ENCODE peak calls at places on chromosomes 7 and 10, in nine cellular contexts. One of them, this sample, is unnamed.

GRCh38 chr7:72187179-72187578 is 225.0 kb downstream of the CALN1 start:
- DNase-seq in adrenal gland: no peak
- DNase-seq in osteocyte: no peak
- DNase-seq in A549: no peak
- DNase-seq in endothelial cell: no peak
- DNase-seq in endothelial cell of umbilical vein: no peak
- DNase-seq in brain microvascular endothelial cell: no peak
- DNase-seq in PC-3: no peak
- DNase-seq in mesothelial cell of epicardium: no peak
- DNase-seq in this sample: no peak

GRCh38 chr10:67612577-67613537 is 83.1 kb downstream of the CTNNA3 start:
- DNase-seq in adrenal gland: no peak
- DNase-seq in endothelial cell of umbilical vein: no peak
- DNase-seq in A549: no peak
- DNase-seq in brain microvascular endothelial cell: peak
- DNase-seq in osteocyte: no peak
- DNase-seq in mesothelial cell of epicardium: no peak
- DNase-seq in endothelial cell: no peak
- DNase-seq in PC-3: peak
- DNase-seq in this sample: no peak

GRCh38 chr10:92689663-92690210 is at the start of gene HHEX:
- DNase-seq in PC-3: peak
- DNase-seq in osteocyte: no peak
- DNase-seq in brain microvascular endothelial cell: no peak
- DNase-seq in endothelial cell of umbilical vein: peak
- DNase-seq in endothelial cell: peak
- DNase-seq in mesothelial cell of epicardium: no peak
- DNase-seq in adrenal gland: peak
- DNase-seq in A549: peak
- DNase-seq in this sample: no peak

GRCh38 chr7:69858471-69858870 is 260.2 kb downstream of the AUTS2 start:
- DNase-seq in mesothelial cell of epicardium: no peak
- DNase-seq in adrenal gland: no peak
- DNase-seq in A549: no peak
- DNase-seq in PC-3: no peak
- DNase-seq in endothelial cell of umbilical vein: no peak
- DNase-seq in brain microvascular endothelial cell: no peak
- DNase-seq in endothelial cell: no peak
- DNase-seq in osteocyte: no peak
- DNase-seq in this sample: no peak

GRCh38 chr10:86964061-86964846 is 4.0 kb upstream of the ADIRF start:
- DNase-seq in brain microvascular endothelial cell: no peak
- DNase-seq in osteocyte: peak
- DNase-seq in endothelial cell of umbilical vein: no peak
- DNase-seq in PC-3: no peak
- DNase-seq in mesothelial cell of epicardium: no peak
- DNase-seq in A549: no peak
- DNase-seq in endothelial cell: no peak
- DNase-seq in adrenal gland: no peak
- DNase-seq in this sample: peak

GRCh38 chr10:132399117-132400035 is 2.4 kb downstream of the PWWP2B start:
- DNase-seq in mesothelial cell of epicardium: no peak
- DNase-seq in brain microvascular endothelial cell: no peak
- DNase-seq in osteocyte: no peak
- DNase-seq in PC-3: no peak
- DNase-seq in endothelial cell of umbilical vein: no peak
- DNase-seq in endothelial cell: no peak
- DNase-seq in A549: no peak
- DNase-seq in adrenal gland: peak
- DNase-seq in this sample: no peak

GRCh38 chr7:132430863-132431822 is 145.1 kb downstream of the PLXNA4 start:
- DNase-seq in mesothelial cell of epicardium: no peak
- DNase-seq in A549: peak
- DNase-seq in adrenal gland: peak
- DNase-seq in PC-3: peak
- DNase-seq in endothelial cell: no peak
- DNase-seq in osteocyte: no peak
- DNase-seq in brain microvascular endothelial cell: peak
- DNase-seq in endothelial cell of umbilical vein: peak
- DNase-seq in this sample: no peak

GRCh38 chr10:103849880-103850571 is 5.3 kb downstream of the SH3PXD2A start:
- DNase-seq in A549: no peak
- DNase-seq in PC-3: peak
- DNase-seq in mesothelial cell of epicardium: no peak
- DNase-seq in adrenal gland: peak
- DNase-seq in endothelial cell: no peak
- DNase-seq in brain microvascular endothelial cell: peak
- DNase-seq in endothelial cell of umbilical vein: peak
- DNase-seq in osteocyte: no peak
- DNase-seq in this sample: no peak

GRCh38 chr7:79132844-79133451 is 320.5 kb downstream of the MAGI2 start:
- DNase-seq in brain microvascular endothelial cell: no peak
- DNase-seq in endothelial cell: no peak
- DNase-seq in A549: peak
- DNase-seq in mesothelial cell of epicardium: no peak
- DNase-seq in PC-3: peak
- DNase-seq in osteocyte: no peak
- DNase-seq in endothelial cell of umbilical vein: no peak
- DNase-seq in adrenal gland: no peak
- DNase-seq in this sample: no peak

GRCh38 chr10:86366033-86366901 is at the start of gene GRID1:
- DNase-seq in mesothelial cell of epicardium: no peak
- DNase-seq in PC-3: no peak
- DNase-seq in A549: no peak
- DNase-seq in endothelial cell: peak
- DNase-seq in endothelial cell of umbilical vein: no peak
- DNase-seq in osteocyte: no peak
- DNase-seq in brain microvascular endothelial cell: no peak
- DNase-seq in adrenal gland: peak
- DNase-seq in this sample: peak

GRCh38 chr10:128247576-128247975 is 121.4 kb upstream of the MKI67 start:
- DNase-seq in endothelial cell: no peak
- DNase-seq in brain microvascular endothelial cell: no peak
- DNase-seq in A549: no peak
- DNase-seq in mesothelial cell of epicardium: no peak
- DNase-seq in endothelial cell of umbilical vein: no peak
- DNase-seq in PC-3: no peak
- DNase-seq in adrenal gland: no peak
- DNase-seq in osteocyte: no peak
- DNase-seq in this sample: no peak

GRCh38 chr10:100621360-100622205 is 85.8 kb downstream of the HIF1AN start:
- DNase-seq in A549: peak
- DNase-seq in adrenal gland: no peak
- DNase-seq in mesothelial cell of epicardium: no peak
- DNase-seq in endothelial cell of umbilical vein: no peak
- DNase-seq in endothelial cell: no peak
- DNase-seq in osteocyte: no peak
- DNase-seq in brain microvascular endothelial cell: no peak
- DNase-seq in PC-3: no peak
- DNase-seq in this sample: peak

GRCh38 chr10:14684363-14684762 is 90.3 kb downstream of the FAM107B start:
- DNase-seq in adrenal gland: no peak
- DNase-seq in endothelial cell of umbilical vein: no peak
- DNase-seq in mesothelial cell of epicardium: no peak
- DNase-seq in endothelial cell: no peak
- DNase-seq in PC-3: no peak
- DNase-seq in brain microvascular endothelial cell: no peak
- DNase-seq in osteocyte: no peak
- DNase-seq in A549: no peak
- DNase-seq in this sample: no peak

GRCh38 chr10:102600816-102601215 is 43.5 kb upstream of the TRIM8 start:
- DNase-seq in PC-3: no peak
- DNase-seq in osteocyte: no peak
- DNase-seq in endothelial cell of umbilical vein: no peak
- DNase-seq in endothelial cell: no peak
- DNase-seq in A549: no peak
- DNase-seq in mesothelial cell of epicardium: no peak
- DNase-seq in adrenal gland: no peak
- DNase-seq in brain microvascular endothelial cell: no peak
- DNase-seq in this sample: no peak

GRCh38 chr7:22651534-22652243 is 75.3 kb upstream of the IL6 start:
- DNase-seq in brain microvascular endothelial cell: peak
- DNase-seq in A549: peak
- DNase-seq in endothelial cell: no peak
- DNase-seq in PC-3: peak
- DNase-seq in mesothelial cell of epicardium: no peak
- DNase-seq in osteocyte: no peak
- DNase-seq in endothelial cell of umbilical vein: peak
- DNase-seq in adrenal gland: no peak
- DNase-seq in this sample: no peak

GRCh38 chr7:67604461-67605386 is 608.1 kb downstream of the TYW1 start:
- DNase-seq in endothelial cell of umbilical vein: no peak
- DNase-seq in osteocyte: no peak
- DNase-seq in mesothelial cell of epicardium: no peak
- DNase-seq in adrenal gland: no peak
- DNase-seq in endothelial cell: no peak
- DNase-seq in brain microvascular endothelial cell: no peak
- DNase-seq in A549: no peak
- DNase-seq in PC-3: no peak
- DNase-seq in this sample: no peak

GRCh38 chr7:134946260-134946659 is 40.0 kb upstream of the AGBL3 start:
- DNase-seq in adrenal gland: no peak
- DNase-seq in PC-3: no peak
- DNase-seq in endothelial cell of umbilical vein: no peak
- DNase-seq in mesothelial cell of epicardium: no peak
- DNase-seq in osteocyte: no peak
- DNase-seq in A549: no peak
- DNase-seq in endothelial cell: no peak
- DNase-seq in brain microvascular endothelial cell: no peak
- DNase-seq in this sample: no peak

GRCh38 chr7:99270702-99271101 is 1.9 kb upstream of the MYH16 start:
- DNase-seq in adrenal gland: no peak
- DNase-seq in mesothelial cell of epicardium: no peak
- DNase-seq in osteocyte: no peak
- DNase-seq in endothelial cell: no peak
- DNase-seq in PC-3: no peak
- DNase-seq in endothelial cell of umbilical vein: no peak
- DNase-seq in A549: peak
- DNase-seq in brain microvascular endothelial cell: no peak
- DNase-seq in this sample: no peak
- TF ChIP-seq CTCF in adrenal gland: no peak
- TF ChIP-seq CTCF in mesothelial cell of epicardium: no peak
- TF ChIP-seq CTCF in osteocyte: no peak
- TF ChIP-seq CTCF in endothelial cell: no peak
- TF ChIP-seq CTCF in PC-3: no peak
- TF ChIP-seq CTCF in endothelial cell of umbilical vein: no peak
- TF ChIP-seq CTCF in A549: peak
- TF ChIP-seq CTCF in brain microvascular endothelial cell: no peak
- TF ChIP-seq CTCF in this sample: no peak

GRCh38 chr7:19401461-19401860 is 256.2 kb upstream of the FERD3L start:
- DNase-seq in adrenal gland: no peak
- DNase-seq in mesothelial cell of epicardium: no peak
- DNase-seq in A549: no peak
- DNase-seq in endothelial cell: no peak
- DNase-seq in osteocyte: no peak
- DNase-seq in brain microvascular endothelial cell: no peak
- DNase-seq in PC-3: no peak
- DNase-seq in endothelial cell of umbilical vein: no peak
- DNase-seq in this sample: no peak
- TF ChIP-seq CTCF in adrenal gland: no peak
- TF ChIP-seq CTCF in mesothelial cell of epicardium: no peak
- TF ChIP-seq CTCF in A549: no peak
- TF ChIP-seq CTCF in endothelial cell: no peak
- TF ChIP-seq CTCF in osteocyte: no peak
- TF ChIP-seq CTCF in brain microvascular endothelial cell: no peak
- TF ChIP-seq CTCF in PC-3: no peak
- TF ChIP-seq CTCF in endothelial cell of umbilical vein: no peak
- TF ChIP-seq CTCF in this sample: no peak

GRCh38 chr7:2845193-2845592 is 1.1 kb upstream of the GNA12 start:
- DNase-seq in endothelial cell: no peak
- DNase-seq in A549: no peak
- DNase-seq in osteocyte: no peak
- DNase-seq in mesothelial cell of epicardium: no peak
- DNase-seq in endothelial cell of umbilical vein: no peak
- DNase-seq in PC-3: no peak
- DNase-seq in brain microvascular endothelial cell: no peak
- DNase-seq in adrenal gland: no peak
- DNase-seq in this sample: no peak

GRCh38 chr7:2844153-2845077 is at the start of gene GNA12:
- DNase-seq in PC-3: peak
- DNase-seq in A549: peak
- DNase-seq in adrenal gland: peak
- DNase-seq in endothelial cell: peak
- DNase-seq in endothelial cell of umbilical vein: peak
- DNase-seq in mesothelial cell of epicardium: peak
- DNase-seq in brain microvascular endothelial cell: peak
- DNase-seq in osteocyte: peak
- DNase-seq in this sample: peak

GRCh38 chr7:2841907-2842306 is 2.2 kb downstream of the GNA12 start:
- DNase-seq in brain microvascular endothelial cell: no peak
- DNase-seq in PC-3: no peak
- DNase-seq in endothelial cell: no peak
- DNase-seq in endothelial cell of umbilical vein: no peak
- DNase-seq in osteocyte: no peak
- DNase-seq in A549: no peak
- DNase-seq in mesothelial cell of epicardium: no peak
- DNase-seq in adrenal gland: no peak
- DNase-seq in this sample: no peak

GRCh38 chr7:2843711-2844152 is 376 bp downstream of the GNA12 start:
- DNase-seq in A549: peak
- DNase-seq in osteocyte: no peak
- DNase-seq in mesothelial cell of epicardium: no peak
- DNase-seq in PC-3: no peak
- DNase-seq in endothelial cell: peak
- DNase-seq in brain microvascular endothelial cell: no peak
- DNase-seq in endothelial cell of umbilical vein: no peak
- DNase-seq in adrenal gland: peak
- DNase-seq in this sample: no peak

DNA sequence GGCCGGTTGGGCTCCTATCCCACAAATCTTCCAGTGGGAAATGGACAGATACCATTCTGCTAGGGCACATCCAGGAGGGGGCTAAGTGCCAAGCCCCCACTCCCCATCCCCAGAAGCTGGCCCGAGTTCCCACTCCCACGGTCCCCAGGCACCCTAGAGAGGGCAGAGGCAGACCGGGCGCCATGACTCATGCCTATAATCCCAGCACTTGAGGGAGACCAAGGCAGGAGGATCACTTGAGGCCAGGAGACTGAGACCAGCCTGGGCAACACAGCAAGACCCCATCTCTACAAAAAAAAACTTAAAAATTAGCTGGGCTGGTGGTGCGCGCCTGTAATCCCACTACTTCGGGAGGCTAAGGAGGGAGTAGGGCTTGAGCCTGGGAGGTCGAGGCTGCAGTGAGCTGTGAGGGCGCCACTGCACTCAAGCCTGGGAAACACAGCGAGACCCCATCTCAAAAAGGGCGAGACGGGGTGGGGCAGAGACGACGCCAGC is 870 bp downstream of the GNA12 start:
- DNase-seq in mesothelial cell of epicardium: no peak
- DNase-seq in adrenal gland: peak
- DNase-seq in PC-3: no peak
- DNase-seq in osteocyte: no peak
- DNase-seq in A549: no peak
- DNase-seq in endothelial cell of umbilical vein: no peak
- DNase-seq in endothelial cell: no peak
- DNase-seq in brain microvascular endothelial cell: no peak
- DNase-seq in this sample: no peak
- TF ChIP-seq CTCF in mesothelial cell of epicardium: no peak
- TF ChIP-seq CTCF in adrenal gland: no peak
- TF ChIP-seq CTCF in PC-3: no peak
- TF ChIP-seq CTCF in osteocyte: no peak
- TF ChIP-seq CTCF in A549: no peak
- TF ChIP-seq CTCF in endothelial cell of umbilical vein: no peak
- TF ChIP-seq CTCF in endothelial cell: no peak
- TF ChIP-seq CTCF in brain microvascular endothelial cell: no peak
- TF ChIP-seq CTCF in this sample: no peak

GRCh38 chr10:74103560-74104248 is 46.9 kb downstream of the AP3M1 start:
- DNase-seq in osteocyte: no peak
- DNase-seq in mesothelial cell of epicardium: no peak
- DNase-seq in endothelial cell: no peak
- DNase-seq in brain microvascular endothelial cell: peak
- DNase-seq in A549: peak
- DNase-seq in PC-3: peak
- DNase-seq in adrenal gland: no peak
- DNase-seq in endothelial cell of umbilical vein: peak
- DNase-seq in this sample: no peak
- TF ChIP-seq CTCF in osteocyte: peak
- TF ChIP-seq CTCF in mesothelial cell of epicardium: no peak
- TF ChIP-seq CTCF in endothelial cell: no peak
- TF ChIP-seq CTCF in brain microvascular endothelial cell: peak
- TF ChIP-seq CTCF in A549: peak
- TF ChIP-seq CTCF in PC-3: peak
- TF ChIP-seq CTCF in adrenal gland: no peak
- TF ChIP-seq CTCF in endothelial cell of umbilical vein: peak
- TF ChIP-seq CTCF in this sample: no peak

This sample was measured in lower leg skin.